ENCODE peak calls at places on chromosome 21, in ten cellular contexts. B, W, A, Q, U, M, J, F, L and I are unnamed samples.
A peak's percentile ranks its signal among the peaks of the same experiment; 100 is the strongest.

GRCh38 chr21:46122241-46122671 is 24.3 kb downstream of the COL6A2 start:
- DNase-seq in B (no peak), W (no peak), A (no peak), Q (no peak), U (no peak), M (no peak), J (no peak), F (no peak), L (peak; percentile 6), I (peak; percentile 77)

GRCh38 chr21:38798081-38798480 is 7.6 kb upstream of the ETS2 start:
- DNase-seq in B (no peak), W (no peak), A (no peak), Q (no peak), U (no peak), M (no peak), J (no peak), F (no peak), L (no peak), I (no peak)

GRCh38 chr21:39587376-39587775 is 25.4 kb upstream of the B3GALT5 start:
- DNase-seq in B (no peak), W (no peak), A (no peak), Q (no peak), U (no peak), M (no peak), J (no peak), F (no peak), L (no peak), I (no peak)

GRCh38 chr21:39712976-39713375 is 32.0 kb upstream of the IGSF5 start:
- DNase-seq in B (no peak), W (no peak), A (no peak), Q (no peak), U (no peak), M (no peak), J (peak; percentile 41), F (peak; percentile 41), L (no peak), I (no peak)

GRCh38 chr21:25234857-25235801 is 372.2 kb downstream of the MRPL39 start:
- DNase-seq in B (no peak), W (no peak), A (no peak), Q (no peak), U (no peak), M (no peak), J (no peak), F (no peak), L (no peak), I (no peak)

GRCh38 chr21:25885880-25886279 is 151.1 kb downstream of the GABPA start:
- DNase-seq in B (no peak), W (no peak), A (no peak), Q (no peak), U (peak; percentile 18), M (no peak), J (no peak), F (no peak), L (no peak), I (no peak)

GRCh38 chr21:42199488-42200463 is 19.2 kb upstream of the ABCG1 start:
- DNase-seq in B (no peak), W (no peak), A (no peak), Q (peak; percentile 35), U (peak; percentile 24), M (no peak), J (peak; percentile 3), F (peak; percentile 68), L (no peak), I (peak; percentile 55)

GRCh38 chr21:26127918-26128317 is 42.7 kb downstream of the APP start:
- DNase-seq in B (no peak), W (peak; percentile 15), A (no peak), Q (no peak), U (peak; percentile 75), M (no peak), J (no peak), F (no peak), L (no peak), I (peak; percentile 53)

GRCh38 chr21:40143822-40144525 is 276.7 kb downstream of the PCP4 start:
- DNase-seq in B (no peak), W (peak; percentile 10), A (no peak), Q (no peak), U (peak; percentile 51), M (no peak), J (peak; percentile 41), F (peak; percentile 56), L (no peak), I (peak; percentile 47)

GRCh38 chr21:27329255-27329851 is 362.5 kb upstream of the ADAMTS5 start:
- DNase-seq in B (no peak), W (no peak), A (no peak), Q (no peak), U (no peak), M (no peak), J (no peak), F (no peak), L (no peak), I (peak; percentile 21)

GRCh38 chr21:28714795-28715464 is 277.7 kb downstream of the LTN1 start:
- DNase-seq in B (no peak), W (no peak), A (no peak), Q (no peak), U (no peak), M (no peak), J (no peak), F (no peak), L (no peak), I (peak; percentile 45)